ENCODE peak calls at places on chromosomes 11 and 22, in ten cellular contexts. V is RPMI7951, J is left ventricle myocardium superior, I is ACHN, Q is GM04503, D is epithelial cell of esophagus, P is ELR, O is GM12891, C is iPS DF 19.7, B is fibroblast of pulmonary artery. Y is an unnamed sample.

GRCh38 chr11:134932761-134933160 is 520.7 kb upstream of the B3GAT1 start:
- DNase-seq in P (no peak), J (peak), C (no peak), D (no peak), O (no peak), V (peak), Q (no peak), B (no peak), I (no peak), Y (no peak)

GRCh38 chr11:72807021-72807693 is 7.1 kb upstream of the ATG16L2 start:
- DNase-seq in I (no peak), O (no peak), D (no peak), C (no peak), V (no peak), Q (no peak), P (no peak), B (no peak), J (no peak), Y (no peak)

GRCh38 chr11:8265681-8266241 is 2.1 kb upstream of the LMO1 start:
- DNase-seq in D (no peak), J (no peak), B (no peak), C (no peak), Q (no peak), V (no peak), P (peak), I (peak), O (no peak), Y (no peak)

GRCh38 chr22:37904572-37905533 is 1.2 kb upstream of the MICALL1 start:
- DNase-seq in P (peak), D (peak), J (no peak), B (peak), V (peak), C (no peak), O (no peak), I (peak), Q (peak), Y (peak)

GRCh38 chr11:102564110-102564509 is 33.6 kb upstream of the MMP7 start:
- DNase-seq in J (no peak), I (peak), B (peak), Q (peak), D (peak), V (peak), O (no peak), C (no peak), P (peak), Y (peak)

GRCh38 chr11:113629562-113629961 is 76.5 kb downstream of the TMPRSS5 start:
- DNase-seq in D (no peak), P (no peak), Q (no peak), I (no peak), C (no peak), J (no peak), B (no peak), V (no peak), O (no peak), Y (no peak)

GRCh38 chr11:74695705-74696280 is 35.4 kb downstream of the CHRDL2 start:
- DNase-seq in J (no peak), V (no peak), D (no peak), I (no peak), B (no peak), C (no peak), P (no peak), O (no peak), Q (no peak), Y (no peak)

GRCh38 chr11:36296925-36297604 is 977 bp downstream of the PRR5L start:
- DNase-seq in P (peak), D (peak), V (peak), C (no peak), O (no peak), Q (peak), J (no peak), B (peak), I (no peak), Y (no peak)

GRCh38 chr11:111457731-111458368 is 54.3 kb downstream of the BTG4 start:
- DNase-seq in V (no peak), Q (no peak), P (no peak), B (no peak), C (no peak), O (no peak), J (no peak), I (no peak), D (no peak), Y (no peak)

GRCh38 chr11:30128269-30128932 is 102.4 kb upstream of the FSHB start:
- DNase-seq in P (peak), I (peak), C (no peak), V (peak), O (no peak), Q (peak), D (peak), B (peak), J (no peak), Y (peak)

GRCh38 chr11:44901120-44901519 is 49.6 kb downstream of the TP53I11 start:
- DNase-seq in O (no peak), I (no peak), P (no peak), Q (no peak), J (no peak), D (no peak), C (no peak), V (no peak), B (no peak), Y (no peak)

GRCh38 chr11:34940026-34940677 is 23.7 kb downstream of the PDHX start:
- DNase-seq in O (no peak), P (peak), J (no peak), I (no peak), V (no peak), B (peak), Q (peak), D (no peak), C (no peak), Y (no peak)

GRCh38 chr11:131198646-131199285 is 171.6 kb upstream of the NTM start:
- DNase-seq in P (no peak), J (no peak), I (no peak), V (no peak), C (no peak), O (no peak), D (no peak), Q (no peak), B (no peak), Y (no peak)

Y was measured in HTR-8/SVneo.